ENCODE peak calls at places on chromosomes 12 and 14, in four cellular contexts. C is midbrain; E is T-helper 2 cell treated with Interferon-gamma antibody and Interleukin-4, amounts not matched to agents 5 μg/mL and 100 μg/mL, for 36 hours; M is stomach. I is an unnamed sample.

GRCh38 chr12:118059645-118060275 is 1.2 kb downstream of the WSB2 start:
- DNase-seq in C (no peak), E (no peak), M (no peak), I (no peak)

GRCh38 chr12:132715874-132716273 is 5.2 kb downstream of the PGAM5 start:
- DNase-seq in E (no peak), C (no peak), M (no peak), I (no peak)

GRCh38 chr14:104470588-104470987 is 109.0 kb upstream of the C14orf180 start:
- DNase-seq in E (no peak), M (no peak), C (no peak), I (no peak)

GRCh38 chr14:105142651-105143450 is 25.7 kb downstream of the JAG2 start:
- DNase-seq in M (no peak), E (no peak), C (no peak), I (no peak)

GRCh38 chr14:60645191-60645590 is 4.1 kb downstream of the SIX1 start:
- DNase-seq in E (no peak), M (no peak), C (no peak), I (no peak)

GRCh38 chr12:118900954-118901353 is 80.4 kb upstream of the SRRM4 start:
- DNase-seq in E (no peak), C (no peak), M (no peak), I (no peak)

GRCh38 chr12:106248177-106248848 is 493 bp upstream of the CKAP4 start:
- DNase-seq in C (peak), E (no peak), M (peak), I (peak)

GRCh38 chr14:44952391-44953110 is 9.2 kb downstream of the KLHL28 start:
- DNase-seq in E (no peak), C (no peak), M (no peak), I (no peak)

GRCh38 chr14:37585971-37586759 is 8.9 kb downstream of the FOXA1 start:
- DNase-seq in M (no peak), C (no peak), E (no peak), I (no peak)